ENCODE peak calls at places on chromosomes 1 and 21, in four cellular contexts. H, S, R and B are unnamed samples.

GRCh38 chr1:88678405-88678804 is 5.7 kb upstream of the PKN2 start:
- DNase-seq in H (no peak), S (no peak), R (no peak), B (no peak)

GRCh38 chr1:242761556-242761955 is 237.1 kb upstream of the PLD5 start:
- DNase-seq in R (no peak), H (no peak), S (no peak), B (no peak)

GRCh38 chr1:115522386-115522785 is 119.4 kb upstream of the VANGL1 start:
- DNase-seq in S (no peak), H (no peak), R (no peak), B (no peak)

GRCh38 chr21:35020446-35020845 is 28.7 kb downstream of the RUNX1 start:
- DNase-seq in S (no peak), H (no peak), R (no peak), B (no peak)

GRCh38 chr1:226610671-226611070 is 62.1 kb downstream of the STUM start:
- DNase-seq in S (no peak), H (no peak), R (no peak), B (no peak)

GRCh38 chr1:226097866-226098625 is 35.5 kb downstream of the H3-3A start:
- DNase-seq in S (no peak), H (no peak), R (no peak), B (no peak)

GRCh38 chr1:203364806-203365205 is 13.9 kb upstream of the FMOD start:
- DNase-seq in H (no peak), S (no peak), R (no peak), B (no peak)

GRCh38 chr1:201324306-201324705 is 41.0 kb downstream of the PKP1 start:
- DNase-seq in S (no peak), R (no peak), H (no peak), B (no peak)

GRCh38 chr1:225834417-225835329 is 24.7 kb downstream of the EPHX1 start:
- DNase-seq in R (no peak), S (no peak), H (no peak), B (no peak)

GRCh38 chr1:167056529-167057296 is 33.5 kb downstream of the GPA33 start:
- DNase-seq in S (no peak), H (no peak), R (no peak), B (peak; percentile 8)

GRCh38 chr1:111812306-111812705 is 56.6 kb downstream of the DDX20 start:
- DNase-seq in H (no peak), R (no peak), S (no peak), B (no peak)

GRCh38 chr1:185074307-185074706 is 28.9 kb downstream of the RNF2 start:
- DNase-seq in R (no peak), S (no peak), H (no peak), B (no peak)

GRCh38 chr1:217193151-217193550 is 437.7 kb downstream of the GPATCH2 start:
- DNase-seq in H (no peak), S (no peak), R (no peak), B (no peak)

GRCh38 chr1:41583658-41584570 is 99.4 kb upstream of the EDN2 start:
- DNase-seq in S (no peak), H (no peak), R (no peak), B (no peak)

GRCh38 chr1:94109478-94109877 is 11.5 kb downstream of the ABCA4 start:
- DNase-seq in R (no peak), S (no peak), H (no peak), B (no peak)

GRCh38 chr21:46124926-46125845 is 27.3 kb downstream of the COL6A2 start:
- DNase-seq in S (no peak), H (no peak), R (no peak), B (no peak)

GRCh38 chr1:10633416-10633815 is 158.7 kb downstream of the PEX14 start:
- DNase-seq in R (no peak), H (no peak), S (no peak), B (no peak)

GRCh38 chr21:36288651-36289243 is 31.2 kb upstream of the MORC3 start:
- DNase-seq in R (no peak), H (no peak), S (no peak), B (no peak)

GRCh38 chr1:67947114-67947513 is 103.3 kb downstream of the DIRAS3 start:
- DNase-seq in S (no peak), R (no peak), H (no peak), B (no peak)

GRCh38 chr1:209784276-209785169 is at the start of gene C1orf74:
- DNase-seq in R (peak; percentile 92), S (peak; percentile 100), H (peak; percentile 95), B (peak; percentile 93)

GRCh38 chr1:209790286-209791193 is 6.2 kb upstream of the C1orf74 start:
- DNase-seq in R (no peak), H (no peak), S (no peak), B (no peak)

GRCh38 chr1:209785592-209785991 is 1.2 kb upstream of the C1orf74 start:
- DNase-seq in S (no peak), R (no peak), H (no peak), B (no peak)

GRCh38 chr1:209789245-209789644 is 4.9 kb upstream of the C1orf74 start:
- DNase-seq in H (no peak), R (no peak), S (no peak), B (no peak)

DNA sequence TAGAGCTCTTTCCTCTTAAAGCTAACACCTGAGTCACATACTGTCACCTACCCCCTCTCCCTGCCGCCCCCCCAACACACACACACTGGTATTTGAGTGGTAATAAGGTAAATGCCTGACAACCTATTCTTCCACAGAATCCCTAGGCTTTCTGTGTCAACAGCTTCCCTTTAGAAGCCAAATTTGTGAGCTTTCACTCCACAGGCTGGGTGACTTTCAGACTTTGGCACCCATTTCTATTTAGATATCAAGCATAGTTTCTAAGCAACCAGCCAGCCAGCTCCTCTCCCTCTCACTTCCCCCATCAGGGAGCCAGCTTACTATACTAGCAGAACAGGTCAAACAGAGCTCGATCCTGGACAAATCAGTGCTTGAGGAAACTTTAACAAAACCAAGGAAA is 3.2 kb upstream of the C1orf74 start:
- DNase-seq in S (no peak), H (no peak), R (no peak), B (no peak)
- TF ChIP-seq EGR1 in S (no peak), H (no peak), R (no peak), B (no peak)

GRCh38 chr1:221840511-221841243 is 98.8 kb upstream of the DUSP10 start:
- DNase-seq in H (no peak), R (peak; percentile 71), S (no peak), B (no peak)

GRCh38 chr1:221839321-221839720 is 97.4 kb upstream of the DUSP10 start:
- DNase-seq in S (no peak), R (peak; percentile 44), H (no peak), B (no peak)

GRCh38 chr1:221841291-221841982 is 99.5 kb upstream of the DUSP10 start:
- DNase-seq in S (no peak), R (no peak), H (no peak), B (no peak)

GRCh38 chr1:221837886-221838285 is 96.0 kb upstream of the DUSP10 start:
- DNase-seq in S (no peak), R (peak; percentile 59), H (no peak), B (no peak)

GRCh38 chr1:221839794-221840395 is 98.0 kb upstream of the DUSP10 start:
- DNase-seq in S (no peak), R (peak; percentile 94), H (no peak), B (peak; percentile 57)
- TF ChIP-seq EGR1 in S (no peak), R (no peak), H (no peak), B (no peak)

GRCh38 chr1:212410231-212410825 is 4.4 kb downstream of the PACC1 start:
- DNase-seq in H (no peak), S (no peak), R (no peak), B (no peak)
- TF ChIP-seq EGR1 in H (no peak), S (no peak), R (no peak), B (no peak)

DNA sequence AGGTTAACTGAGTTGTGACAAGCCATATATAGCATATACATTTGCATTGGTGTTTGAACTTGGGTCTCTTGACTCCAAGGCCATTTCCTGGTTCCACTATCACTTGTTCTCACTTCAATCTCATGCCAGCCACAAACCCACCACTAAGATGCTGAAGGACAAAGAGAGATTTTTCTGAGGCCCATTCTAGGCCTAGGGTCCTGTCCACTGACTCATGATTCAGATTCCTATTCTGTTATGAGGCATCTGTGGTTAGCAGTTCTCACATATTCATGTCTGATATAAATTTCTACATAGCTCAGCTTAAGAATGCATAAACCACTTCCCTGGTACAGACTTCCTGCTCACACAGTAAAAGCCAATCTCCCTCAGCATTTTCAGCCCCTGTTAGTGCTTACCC is 326.1 kb upstream of the BEND5 start:
- DNase-seq in R (no peak), S (no peak), H (no peak), B (no peak)
- TF ChIP-seq EGR1 in R (no peak), S (no peak), H (no peak), B (no peak)

GRCh38 chr1:47682786-47683350 is 245.0 kb downstream of the FOXD2 start:
- DNase-seq in H (no peak), S (no peak), R (no peak), B (no peak)
- TF ChIP-seq EGR1 in H (no peak), S (no peak), R (no peak), B (no peak)

GRCh38 chr1:114510235-114511047 is 562 bp downstream of the TRIM33 start:
- DNase-seq in S (peak; percentile 86), H (no peak), R (no peak), B (peak; percentile 6)
- TF ChIP-seq EGR1 in S (no peak), H (no peak), R (no peak), B (no peak)